ENCODE peak calls at places on chromosomes 2 and 18, in seven cellular contexts. One of them, this sample, is unnamed.
A peak's percentile ranks its signal among the peaks of the same experiment; 100 is the strongest.

GRCh38 chr18:77765468-77765867 is 515.8 kb downstream of the GALR1 start:
- DNase-seq in NAMALWA: peak; percentile 41
- DNase-seq in activated effector memory CD4-positive, alpha-beta T cell treated with Interleukin-2 at 50 U/mL for 16 hours: no peak
- DNase-seq in amygdala: no peak
- DNase-seq in A673: peak; percentile 3
- DNase-seq in activated CD4-positive, alpha-beta memory T cell treated with anti-CD3 and anti-CD28 coated beads for 36 hours: peak; percentile 17
- DNase-seq in M059J: peak; percentile 3
- DNase-seq in this sample: no peak

GRCh38 chr2:162243305-162243693 is at the start of gene FAP:
- DNase-seq in NAMALWA: no peak
- DNase-seq in activated effector memory CD4-positive, alpha-beta T cell treated with Interleukin-2 at 50 U/mL for 16 hours: no peak
- DNase-seq in amygdala: no peak
- DNase-seq in A673: peak; percentile 35
- DNase-seq in activated CD4-positive, alpha-beta memory T cell treated with anti-CD3 and anti-CD28 coated beads for 36 hours: no peak
- DNase-seq in M059J: peak; percentile 77
- DNase-seq in this sample: peak; percentile 54

GRCh38 chr2:1649871-1650473 is 94.3 kb downstream of the PXDN start:
- DNase-seq in NAMALWA: no peak
- DNase-seq in activated effector memory CD4-positive, alpha-beta T cell treated with Interleukin-2 at 50 U/mL for 16 hours: no peak
- DNase-seq in amygdala: no peak
- DNase-seq in A673: no peak
- DNase-seq in activated CD4-positive, alpha-beta memory T cell treated with anti-CD3 and anti-CD28 coated beads for 36 hours: no peak
- DNase-seq in M059J: no peak
- DNase-seq in this sample: no peak

GRCh38 chr2:126895336-126895735 is 3.4 kb upstream of the TEX51 start:
- DNase-seq in NAMALWA: no peak
- DNase-seq in activated effector memory CD4-positive, alpha-beta T cell treated with Interleukin-2 at 50 U/mL for 16 hours: no peak
- DNase-seq in amygdala: no peak
- DNase-seq in A673: no peak
- DNase-seq in activated CD4-positive, alpha-beta memory T cell treated with anti-CD3 and anti-CD28 coated beads for 36 hours: no peak
- DNase-seq in M059J: no peak
- DNase-seq in this sample: no peak

GRCh38 chr2:25252291-25253152 is 84.1 kb upstream of the POMC start:
- DNase-seq in NAMALWA: peak; percentile 44
- DNase-seq in activated effector memory CD4-positive, alpha-beta T cell treated with Interleukin-2 at 50 U/mL for 16 hours: peak; percentile 39
- DNase-seq in amygdala: no peak
- DNase-seq in A673: peak; percentile 90
- DNase-seq in activated CD4-positive, alpha-beta memory T cell treated with anti-CD3 and anti-CD28 coated beads for 36 hours: peak; percentile 67
- DNase-seq in M059J: peak; percentile 54
- DNase-seq in this sample: no peak

GRCh38 chr2:131543385-131543891 is 15.8 kb downstream of the CCDC74A start:
- DNase-seq in NAMALWA: no peak
- DNase-seq in activated effector memory CD4-positive, alpha-beta T cell treated with Interleukin-2 at 50 U/mL for 16 hours: no peak
- DNase-seq in amygdala: no peak
- DNase-seq in A673: no peak
- DNase-seq in activated CD4-positive, alpha-beta memory T cell treated with anti-CD3 and anti-CD28 coated beads for 36 hours: no peak
- DNase-seq in M059J: no peak
- DNase-seq in this sample: no peak

GRCh38 chr2:108586116-108586515 is 51.8 kb downstream of the LIMS1 start:
- DNase-seq in NAMALWA: no peak
- DNase-seq in activated effector memory CD4-positive, alpha-beta T cell treated with Interleukin-2 at 50 U/mL for 16 hours: no peak
- DNase-seq in amygdala: no peak
- DNase-seq in A673: no peak
- DNase-seq in activated CD4-positive, alpha-beta memory T cell treated with anti-CD3 and anti-CD28 coated beads for 36 hours: no peak
- DNase-seq in M059J: peak; percentile 53
- DNase-seq in this sample: no peak

GRCh38 chr18:8868276-8868675 is 162.9 kb downstream of the MTCL1 start:
- DNase-seq in NAMALWA: no peak
- DNase-seq in activated effector memory CD4-positive, alpha-beta T cell treated with Interleukin-2 at 50 U/mL for 16 hours: no peak
- DNase-seq in amygdala: no peak
- DNase-seq in A673: no peak
- DNase-seq in activated CD4-positive, alpha-beta memory T cell treated with anti-CD3 and anti-CD28 coated beads for 36 hours: no peak
- DNase-seq in M059J: no peak
- DNase-seq in this sample: no peak

GRCh38 chr2:107932986-107933385 is 53.3 kb upstream of the SLC5A7 start:
- DNase-seq in NAMALWA: peak; percentile 6
- DNase-seq in activated effector memory CD4-positive, alpha-beta T cell treated with Interleukin-2 at 50 U/mL for 16 hours: no peak
- DNase-seq in amygdala: no peak
- DNase-seq in A673: no peak
- DNase-seq in activated CD4-positive, alpha-beta memory T cell treated with anti-CD3 and anti-CD28 coated beads for 36 hours: no peak
- DNase-seq in M059J: peak; percentile 12
- DNase-seq in this sample: no peak

GRCh38 chr2:159034728-159035127 is 66.3 kb downstream of the TANC1 start:
- DNase-seq in NAMALWA: no peak
- DNase-seq in activated effector memory CD4-positive, alpha-beta T cell treated with Interleukin-2 at 50 U/mL for 16 hours: no peak
- DNase-seq in amygdala: no peak
- DNase-seq in A673: no peak
- DNase-seq in activated CD4-positive, alpha-beta memory T cell treated with anti-CD3 and anti-CD28 coated beads for 36 hours: no peak
- DNase-seq in M059J: no peak
- DNase-seq in this sample: no peak

GRCh38 chr2:101114815-101115214 is 36.4 kb downstream of the TBC1D8 start:
- DNase-seq in NAMALWA: no peak
- DNase-seq in activated effector memory CD4-positive, alpha-beta T cell treated with Interleukin-2 at 50 U/mL for 16 hours: no peak
- DNase-seq in amygdala: no peak
- DNase-seq in A673: no peak
- DNase-seq in activated CD4-positive, alpha-beta memory T cell treated with anti-CD3 and anti-CD28 coated beads for 36 hours: no peak
- DNase-seq in M059J: no peak
- DNase-seq in this sample: no peak

GRCh38 chr2:124983595-124983994 is 958.5 kb downstream of the CNTNAP5 start:
- DNase-seq in NAMALWA: no peak
- DNase-seq in activated effector memory CD4-positive, alpha-beta T cell treated with Interleukin-2 at 50 U/mL for 16 hours: no peak
- DNase-seq in amygdala: no peak
- DNase-seq in A673: no peak
- DNase-seq in activated CD4-positive, alpha-beta memory T cell treated with anti-CD3 and anti-CD28 coated beads for 36 hours: no peak
- DNase-seq in M059J: peak; percentile 97
- DNase-seq in this sample: peak; percentile 65

GRCh38 chr2:160156084-160156483 is 44.0 kb downstream of the ITGB6 start:
- DNase-seq in NAMALWA: no peak
- DNase-seq in activated effector memory CD4-positive, alpha-beta T cell treated with Interleukin-2 at 50 U/mL for 16 hours: no peak
- DNase-seq in amygdala: no peak
- DNase-seq in A673: no peak
- DNase-seq in activated CD4-positive, alpha-beta memory T cell treated with anti-CD3 and anti-CD28 coated beads for 36 hours: no peak
- DNase-seq in M059J: peak; percentile 55
- DNase-seq in this sample: no peak

GRCh38 chr2:120476141-120476540 is 130.2 kb downstream of the INHBB start:
- DNase-seq in NAMALWA: no peak
- DNase-seq in activated effector memory CD4-positive, alpha-beta T cell treated with Interleukin-2 at 50 U/mL for 16 hours: no peak
- DNase-seq in amygdala: no peak
- DNase-seq in A673: no peak
- DNase-seq in activated CD4-positive, alpha-beta memory T cell treated with anti-CD3 and anti-CD28 coated beads for 36 hours: no peak
- DNase-seq in M059J: no peak
- DNase-seq in this sample: peak; percentile 78

GRCh38 chr2:159071190-159071915 is 102.9 kb downstream of the TANC1 start:
- DNase-seq in NAMALWA: no peak
- DNase-seq in activated effector memory CD4-positive, alpha-beta T cell treated with Interleukin-2 at 50 U/mL for 16 hours: no peak
- DNase-seq in amygdala: no peak
- DNase-seq in A673: no peak
- DNase-seq in activated CD4-positive, alpha-beta memory T cell treated with anti-CD3 and anti-CD28 coated beads for 36 hours: no peak
- DNase-seq in M059J: peak; percentile 81
- DNase-seq in this sample: no peak

GRCh38 chr2:97816411-97816810 is 103.0 kb downstream of the ZAP70 start:
- DNase-seq in NAMALWA: no peak
- DNase-seq in activated effector memory CD4-positive, alpha-beta T cell treated with Interleukin-2 at 50 U/mL for 16 hours: no peak
- DNase-seq in amygdala: no peak
- DNase-seq in A673: no peak
- DNase-seq in activated CD4-positive, alpha-beta memory T cell treated with anti-CD3 and anti-CD28 coated beads for 36 hours: no peak
- DNase-seq in M059J: no peak
- DNase-seq in this sample: no peak

GRCh38 chr2:238247002-238247822 is 7.4 kb upstream of the HES6 start:
- DNase-seq in NAMALWA: no peak
- DNase-seq in activated effector memory CD4-positive, alpha-beta T cell treated with Interleukin-2 at 50 U/mL for 16 hours: no peak
- DNase-seq in amygdala: no peak
- DNase-seq in A673: no peak
- DNase-seq in activated CD4-positive, alpha-beta memory T cell treated with anti-CD3 and anti-CD28 coated beads for 36 hours: no peak
- DNase-seq in M059J: no peak
- DNase-seq in this sample: no peak

GRCh38 chr2:3770724-3771415 is 67.5 kb downstream of the DCDC2C start:
- DNase-seq in NAMALWA: no peak
- DNase-seq in activated effector memory CD4-positive, alpha-beta T cell treated with Interleukin-2 at 50 U/mL for 16 hours: no peak
- DNase-seq in amygdala: no peak
- DNase-seq in A673: no peak
- DNase-seq in activated CD4-positive, alpha-beta memory T cell treated with anti-CD3 and anti-CD28 coated beads for 36 hours: no peak
- DNase-seq in M059J: no peak
- DNase-seq in this sample: no peak

GRCh38 chr2:12882393-12882792 is 165.7 kb downstream of the TRIB2 start:
- DNase-seq in NAMALWA: no peak
- DNase-seq in activated effector memory CD4-positive, alpha-beta T cell treated with Interleukin-2 at 50 U/mL for 16 hours: no peak
- DNase-seq in amygdala: no peak
- DNase-seq in A673: no peak
- DNase-seq in activated CD4-positive, alpha-beta memory T cell treated with anti-CD3 and anti-CD28 coated beads for 36 hours: no peak
- DNase-seq in M059J: no peak
- DNase-seq in this sample: no peak

GRCh38 chr2:124039032-124039431 is 13.9 kb downstream of the CNTNAP5 start:
- DNase-seq in NAMALWA: no peak
- DNase-seq in activated effector memory CD4-positive, alpha-beta T cell treated with Interleukin-2 at 50 U/mL for 16 hours: no peak
- DNase-seq in amygdala: no peak
- DNase-seq in A673: no peak
- DNase-seq in activated CD4-positive, alpha-beta memory T cell treated with anti-CD3 and anti-CD28 coated beads for 36 hours: no peak
- DNase-seq in M059J: no peak
- DNase-seq in this sample: no peak

GRCh38 chr18:45663646-45664045 is 48.4 kb downstream of the SLC14A2 start:
- DNase-seq in NAMALWA: no peak
- DNase-seq in activated effector memory CD4-positive, alpha-beta T cell treated with Interleukin-2 at 50 U/mL for 16 hours: no peak
- DNase-seq in amygdala: no peak
- DNase-seq in A673: no peak
- DNase-seq in activated CD4-positive, alpha-beta memory T cell treated with anti-CD3 and anti-CD28 coated beads for 36 hours: no peak
- DNase-seq in M059J: no peak
- DNase-seq in this sample: no peak

GRCh38 chr2:109226128-109226527 is 97.1 kb downstream of the SH3RF3 start:
- DNase-seq in NAMALWA: no peak
- DNase-seq in activated effector memory CD4-positive, alpha-beta T cell treated with Interleukin-2 at 50 U/mL for 16 hours: no peak
- DNase-seq in amygdala: no peak
- DNase-seq in A673: no peak
- DNase-seq in activated CD4-positive, alpha-beta memory T cell treated with anti-CD3 and anti-CD28 coated beads for 36 hours: no peak
- DNase-seq in M059J: no peak
- DNase-seq in this sample: no peak

GRCh38 chr18:45243347-45244095 is 371.8 kb upstream of the SLC14A2 start:
- DNase-seq in NAMALWA: no peak
- DNase-seq in activated effector memory CD4-positive, alpha-beta T cell treated with Interleukin-2 at 50 U/mL for 16 hours: no peak
- DNase-seq in amygdala: no peak
- DNase-seq in A673: no peak
- DNase-seq in activated CD4-positive, alpha-beta memory T cell treated with anti-CD3 and anti-CD28 coated beads for 36 hours: no peak
- DNase-seq in M059J: no peak
- DNase-seq in this sample: peak; percentile 28

This sample was measured in mammary epithelial cell.